ENCODE peak calls at places on chromosomes 16 and 17, in five cellular contexts. A, X, I, J and P are unnamed samples.

GRCh38 chr17:40555296-40556190 is 9.7 kb downstream of the CCR7 start:
- DNase-seq in A (no peak), X (no peak), I (no peak), J (peak), P (no peak)

GRCh38 chr17:4261452-4261851 is 2.3 kb downstream of the ANKFY1 start:
- DNase-seq in A (no peak), X (no peak), I (no peak), J (no peak), P (no peak)

GRCh38 chr17:58380207-58381123 is 28.5 kb upstream of the SUPT4H1 start:
- DNase-seq in A (no peak), X (no peak), I (no peak), J (no peak), P (no peak)

GRCh38 chr17:82338858-82339633 is 5.5 kb upstream of the SECTM1 start:
- DNase-seq in A (peak), X (no peak), I (no peak), J (no peak), P (no peak)

GRCh38 chr17:57109393-57110151 is 24.5 kb downstream of the AKAP1 start:
- DNase-seq in A (no peak), X (peak), I (no peak), J (no peak), P (no peak)

GRCh38 chr17:65550075-65550635 is 11.3 kb downstream of the AXIN2 start:
- DNase-seq in A (no peak), X (no peak), I (no peak), J (no peak), P (no peak)

GRCh38 chr17:79832211-79833109 is 6.8 kb downstream of the CBX4 start:
- DNase-seq in A (no peak), X (no peak), I (peak), J (no peak), P (no peak)

GRCh38 chr17:30225919-30226553 is 9.5 kb downstream of the SLC6A4 start:
- DNase-seq in A (no peak), X (no peak), I (no peak), J (no peak), P (no peak)

GRCh38 chr16:85970016-85970711 is 71.2 kb downstream of the IRF8 start:
- DNase-seq in A (no peak), X (no peak), I (no peak), J (no peak), P (no peak)

GRCh38 chr17:27415090-27415795 is 41.0 kb upstream of the KSR1 start:
- DNase-seq in A (no peak), X (peak), I (no peak), J (no peak), P (no peak)

GRCh38 chr16:66512589-66513404 is 37.1 kb downstream of the TK2 start:
- DNase-seq in A (peak), X (no peak), I (no peak), J (no peak), P (peak)

GRCh38 chr16:65318590-65319267 is 196.9 kb upstream of the CDH11 start:
- DNase-seq in A (peak), X (peak), I (no peak), J (no peak), P (no peak)

GRCh38 chr17:79802039-79802735 is 5.3 kb upstream of the CBX8 start:
- DNase-seq in A (no peak), X (no peak), I (no peak), J (no peak), P (no peak)